ENCODE peak calls at places on chromosomes 6 and 20, in eight cellular contexts. M, Z, O, E, C, N, T and A are unnamed samples.

GRCh38 chr6:116512155-116512559 is 718 bp downstream of the CALHM5 start:
- DNase-seq in M (no peak), Z (no peak), O (no peak), E (no peak), C (no peak), N (no peak), T (no peak), A (peak)

GRCh38 chr6:168867247-168868102 is 386.2 kb downstream of the THBS2 start:
- DNase-seq in M (no peak), Z (no peak), O (no peak), E (no peak), C (no peak), N (no peak), T (no peak), A (no peak)

GRCh38 chr6:154457046-154457713 is 53.3 kb downstream of the CNKSR3 start:
- DNase-seq in M (no peak), Z (no peak), O (no peak), E (no peak), C (no peak), N (peak), T (no peak), A (no peak)

GRCh38 chr6:135820340-135820739 is 31.2 kb upstream of the PDE7B start:
- DNase-seq in M (no peak), Z (no peak), O (no peak), E (no peak), C (no peak), N (no peak), T (no peak), A (no peak)

GRCh38 chr6:89351632-89352328 is 742 bp downstream of the UBE2J1 start:
- DNase-seq in M (no peak), Z (no peak), O (no peak), E (no peak), C (no peak), N (no peak), T (no peak), A (no peak)

GRCh38 chr6:34232901-34233300 is 3.8 kb upstream of the HMGA1 start:
- DNase-seq in M (peak), Z (no peak), O (no peak), E (no peak), C (no peak), N (no peak), T (no peak), A (no peak)

GRCh38 chr6:13468839-13469238 is 18.6 kb downstream of the GFOD1 start:
- DNase-seq in M (peak), Z (no peak), O (no peak), E (no peak), C (no peak), N (no peak), T (no peak), A (no peak)

GRCh38 chr20:61609461-61609860 is 357.4 kb downstream of the CDH4 start:
- DNase-seq in M (no peak), Z (no peak), O (no peak), E (no peak), C (no peak), N (no peak), T (no peak), A (no peak)

GRCh38 chr20:21089421-21089820 is 16.7 kb downstream of the LINC00237 start:
- DNase-seq in M (no peak), Z (no peak), O (no peak), E (no peak), C (no peak), N (no peak), T (no peak), A (no peak)

GRCh38 chr6:30397697-30398096 is 52.7 kb downstream of the RPP21 start:
- DNase-seq in M (peak), Z (no peak), O (no peak), E (no peak), C (no peak), N (no peak), T (no peak), A (no peak)

GRCh38 chr20:11118802-11119380 is 445.1 kb upstream of the JAG1 start:
- DNase-seq in M (no peak), Z (no peak), O (no peak), E (no peak), C (no peak), N (peak), T (no peak), A (no peak)

GRCh38 chr20:59217162-59217561 is 53.5 kb downstream of the ZNF831 start:
- DNase-seq in M (no peak), Z (no peak), O (no peak), E (no peak), C (no peak), N (no peak), T (no peak), A (no peak)

GRCh38 chr6:170208651-170209353 is 82.1 kb downstream of the DLL1 start:
- DNase-seq in M (peak), Z (no peak), O (no peak), E (no peak), C (peak), N (no peak), T (no peak), A (no peak)

GRCh38 chr20:63158352-63158751 is 57.6 kb downstream of the YTHDF1 start:
- DNase-seq in M (no peak), Z (no peak), O (no peak), E (no peak), C (no peak), N (no peak), T (no peak), A (no peak)

GRCh38 chr6:139029470-139030210 is 1.1 kb downstream of the ABRACL start:
- DNase-seq in M (peak), Z (peak), O (no peak), E (no peak), C (peak), N (peak), T (no peak), A (no peak)

GRCh38 chr6:154157082-154157481 is 118.0 kb downstream of the OPRM1 start:
- DNase-seq in M (no peak), Z (no peak), O (no peak), E (no peak), C (no peak), N (no peak), T (peak), A (peak)

GRCh38 chr6:46888578-46888977 is 33.2 kb downstream of the ADGRF5 start:
- DNase-seq in M (no peak), Z (no peak), O (no peak), E (no peak), C (no peak), N (peak), T (no peak), A (no peak)